ENCODE peak calls at places on chromosome 2, in six cellular contexts. T is GM23248, D is GM23338, O is A673, R is MM.1S, J is neural progenitor cell. S is an unnamed sample.

GRCh38 chr2:173210270-173211196 is 134.9 kb downstream of the MAP3K20 start:
- DNase-seq in T (peak; percentile 98), D (peak; percentile 89), O (peak; percentile 86), R (peak; percentile 58), J (peak; percentile 76), S (peak; percentile 52)

GRCh38 chr2:222176890-222177289 is 121.9 kb downstream of the PAX3 start:
- DNase-seq in T (no peak), D (peak; percentile 18), O (no peak), R (no peak), J (peak; percentile 84), S (no peak)

GRCh38 chr2:203811491-203812221 is 55.9 kb upstream of the CTLA4 start:
- DNase-seq in T (peak; percentile 95), D (no peak), O (peak; percentile 29), R (peak; percentile 62), J (no peak), S (no peak)

GRCh38 chr2:170073288-170073687 is 104.7 kb upstream of the MYO3B start:
- DNase-seq in T (peak; percentile 52), D (no peak), O (peak; percentile 63), R (no peak), J (no peak), S (no peak)

GRCh38 chr2:105671156-105671555 is 73.6 kb upstream of the NCK2 start:
- DNase-seq in T (peak; percentile 86), D (no peak), O (no peak), R (no peak), J (no peak), S (no peak)

GRCh38 chr2:20326163-20326780 is 24.4 kb downstream of the PUM2 start:
- DNase-seq in T (peak; percentile 79), D (peak; percentile 77), O (peak; percentile 68), R (peak; percentile 55), J (peak; percentile 57), S (no peak)

GRCh38 chr2:169644173-169644572 is 50.0 kb downstream of the CFAP210 start:
- DNase-seq in T (no peak), D (no peak), O (no peak), R (no peak), J (no peak), S (no peak)

GRCh38 chr2:160994141-160995002 is 165.9 kb upstream of the TANK start:
- DNase-seq in T (peak; percentile 96), D (peak; percentile 90), O (peak; percentile 89), R (peak; percentile 85), J (peak; percentile 80), S (peak; percentile 92)

GRCh38 chr2:221203138-221203537 is 369.0 kb downstream of the EPHA4 start:
- DNase-seq in T (no peak), D (no peak), O (no peak), R (peak; percentile 54), J (no peak), S (no peak)

GRCh38 chr2:122634261-122634660 is 878.8 kb downstream of the TSN start:
- DNase-seq in T (peak; percentile 91), D (no peak), O (peak; percentile 81), R (no peak), J (no peak), S (no peak)

GRCh38 chr2:202932425-202933138 is 20.5 kb downstream of the CARF start:
- DNase-seq in T (peak; percentile 84), D (no peak), O (no peak), R (no peak), J (no peak), S (no peak)

GRCh38 chr2:51813245-51813644 is 781.3 kb upstream of the NRXN1 start:
- DNase-seq in T (peak; percentile 71), D (no peak), O (no peak), R (no peak), J (no peak), S (no peak)

GRCh38 chr2:10912076-10912731 is 470 bp downstream of the KCNF1 start:
- DNase-seq in T (peak; percentile 42), D (peak; percentile 37), O (no peak), R (no peak), J (peak; percentile 35), S (no peak)

GRCh38 chr2:161586517-161587167 is 37.6 kb upstream of the SLC4A10 start:
- DNase-seq in T (peak; percentile 51), D (peak; percentile 63), O (peak; percentile 56), R (no peak), J (peak; percentile 29), S (peak; percentile 70)

GRCh38 chr2:84971799-84972790 is 1.1 kb downstream of the KCMF1 start:
- DNase-seq in T (peak; percentile 74), D (peak; percentile 48), O (peak; percentile 69), R (peak; percentile 61), J (peak; percentile 72), S (no peak)

GRCh38 chr2:127259355-127259754 is 34.6 kb downstream of the ERCC3 start:
- DNase-seq in T (no peak), D (no peak), O (no peak), R (no peak), J (no peak), S (no peak)

DNA sequence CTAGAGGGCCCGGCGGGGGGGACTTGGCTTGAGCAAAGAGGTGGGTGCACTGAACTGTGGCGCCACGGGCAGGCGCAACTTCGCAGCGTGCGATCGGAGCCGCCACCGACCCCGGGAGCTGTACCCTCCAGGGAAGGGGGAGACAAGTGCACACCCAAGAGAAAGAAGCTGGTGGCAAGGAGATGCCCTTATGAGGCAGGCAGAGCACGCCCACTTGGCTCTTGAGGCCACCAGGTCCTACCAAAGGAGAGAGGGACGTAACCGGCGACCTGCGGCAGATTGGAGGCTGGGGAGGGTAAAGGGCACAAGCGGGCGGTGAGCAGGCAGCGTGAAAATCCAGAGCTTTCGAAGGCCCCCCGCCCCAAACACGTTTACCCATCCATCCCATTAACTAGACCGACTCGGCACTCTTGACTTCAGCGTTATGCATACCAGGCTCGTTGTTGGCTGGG is 967 bp downstream of the DLX2 start:
- DNase-seq in T (peak; percentile 70), D (peak; percentile 70), O (peak; percentile 80), R (no peak), J (peak; percentile 51), S (no peak)
- TF ChIP-seq EZH2 in T (no peak), D (no peak), O (no peak), R (peak; percentile 32), J (peak; percentile 90), S (no peak)

DNA sequence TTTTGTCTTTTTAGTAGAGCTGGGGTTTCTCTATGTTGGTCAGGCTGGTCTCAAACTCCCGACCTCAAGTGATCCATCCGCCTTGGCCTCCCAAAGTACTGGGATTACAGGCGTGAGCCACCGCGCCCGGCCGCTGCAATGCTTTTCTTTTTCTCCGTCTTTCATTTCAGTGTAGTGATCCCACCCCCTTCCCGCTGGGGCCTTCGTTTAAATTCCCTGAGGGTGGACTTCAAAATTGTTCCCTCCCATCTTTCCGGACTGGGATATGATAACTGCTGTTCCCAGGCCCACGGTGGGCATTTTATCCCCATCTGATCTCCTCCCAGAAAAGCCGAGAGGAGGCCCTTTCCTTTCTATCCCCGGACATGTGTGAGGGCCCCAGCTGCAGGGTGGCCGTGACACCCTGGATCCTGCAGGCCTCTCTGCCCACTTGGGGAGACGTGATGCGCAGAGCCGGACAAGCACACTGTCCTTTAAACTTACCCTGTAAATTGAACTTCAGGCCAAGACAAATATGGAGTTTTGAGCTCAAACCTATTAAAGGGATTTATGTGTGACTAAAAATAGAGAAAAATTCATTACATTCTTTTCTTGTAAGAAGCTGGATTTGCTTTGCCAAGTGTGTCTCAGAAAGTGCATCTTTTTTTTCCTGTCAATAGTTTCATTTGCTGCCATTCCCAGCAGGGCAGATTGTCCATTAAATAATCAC is 54.5 kb upstream of the AFF3 start:
- DNase-seq in T (peak; percentile 36), D (no peak), O (no peak), R (no peak), J (no peak), S (no peak)
- H3K27ac ChIP-seq in T (peak overlapping the region; percentile 27), D (no peak overlapping the region), O (no peak overlapping the region), R (no peak overlapping the region), J (no peak overlapping the region), S (no peak overlapping the region)

GRCh38 chr2:101473581-101473910 is 1.4 kb downstream of the RFX8 start:
- DNase-seq in T (peak; percentile 70), D (no peak), O (no peak), R (no peak), J (no peak), S (no peak)

GRCh38 chr2:101473911-101474751 is 781 bp downstream of the RFX8 start:
- DNase-seq in T (peak; percentile 82), D (peak; percentile 80), O (no peak), R (no peak), J (peak; percentile 74), S (no peak)

GRCh38 chr2:101476605-101477208 is 1.8 kb upstream of the RFX8 start:
- DNase-seq in T (peak; percentile 48), D (no peak), O (no peak), R (no peak), J (no peak), S (no peak)

GRCh38 chr2:101478561-101479001 is 3.7 kb upstream of the RFX8 start:
- DNase-seq in T (peak; percentile 38), D (peak; percentile 46), O (no peak), R (no peak), J (no peak), S (no peak)

DNA sequence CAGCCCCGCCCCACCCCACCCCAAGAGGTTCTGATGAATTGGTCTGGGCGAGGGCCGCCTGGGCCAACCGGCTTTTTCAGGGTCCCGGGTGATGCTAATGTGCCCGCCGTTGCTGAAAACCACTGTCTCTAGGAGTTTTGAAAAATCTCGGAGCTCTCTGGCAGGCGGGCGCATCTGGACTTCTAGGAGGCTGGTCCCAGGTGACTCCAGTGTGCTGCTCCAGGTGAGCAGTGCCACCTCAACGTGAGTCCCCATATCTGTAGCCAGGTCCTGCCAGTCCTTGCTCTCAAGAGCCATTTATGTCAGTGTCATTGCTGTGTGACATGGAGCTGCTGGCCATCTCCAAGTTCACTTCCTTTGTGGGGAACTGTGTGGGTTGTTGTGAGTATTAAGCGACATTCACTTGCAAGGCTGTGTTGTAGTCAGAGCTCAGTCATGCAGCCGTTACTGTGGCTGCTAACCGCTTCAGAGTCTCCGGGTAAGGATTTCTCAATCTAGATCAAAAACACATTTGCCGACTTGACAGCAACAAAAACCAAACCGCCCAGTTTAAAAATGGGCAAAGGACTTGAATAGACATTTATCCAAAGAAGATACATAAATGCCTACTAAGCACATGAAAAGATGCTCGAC is at the start of gene RFX8:
- DNase-seq in T (peak; percentile 97), D (peak; percentile 51), O (no peak), R (no peak), J (no peak), S (no peak)
- TF ChIP-seq EZH2 in T (no peak), D (no peak), O (no peak), R (no peak), J (no peak), S (no peak)

GRCh38 chr2:130821867-130822266 is 14.8 kb upstream of the ARHGEF4 start:
- DNase-seq in T (no peak), D (no peak), O (no peak), R (no peak), J (no peak), S (no peak)

GRCh38 chr2:130814931-130815680 is 21.6 kb upstream of the ARHGEF4 start:
- DNase-seq in T (no peak), D (no peak), O (no peak), R (no peak), J (no peak), S (no peak)

GRCh38 chr2:130819915-130820861 is 16.5 kb upstream of the ARHGEF4 start:
- DNase-seq in T (peak; percentile 66), D (peak; percentile 52), O (no peak), R (no peak), J (peak; percentile 54), S (no peak)

GRCh38 chr2:130819226-130819914 is 17.3 kb upstream of the ARHGEF4 start:
- DNase-seq in T (no peak), D (no peak), O (no peak), R (no peak), J (peak; percentile 62), S (no peak)

DNA sequence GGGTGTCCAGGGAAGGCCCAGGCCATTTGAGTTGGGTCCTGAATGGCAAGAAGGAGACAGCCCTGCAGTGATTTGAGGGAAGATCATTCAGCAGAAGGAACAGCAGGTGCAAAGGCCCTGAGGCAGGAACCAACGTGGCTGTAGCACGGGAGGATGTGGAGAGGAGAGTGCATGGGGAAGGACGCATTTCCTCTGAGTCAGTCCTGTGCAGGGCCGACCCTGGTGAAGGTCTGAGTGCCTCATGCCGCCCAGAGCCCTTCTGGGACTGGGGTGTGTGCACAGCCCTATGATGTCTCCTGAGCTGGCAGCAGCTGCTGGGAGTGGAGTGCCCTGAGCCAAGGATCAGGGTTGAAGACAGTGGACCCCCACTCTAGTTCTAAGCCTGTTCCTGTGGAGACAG is 17.9 kb upstream of the ARHGEF4 start:
- DNase-seq in T (no peak), D (no peak), O (no peak), R (no peak), J (no peak), S (no peak)
- H3K27ac ChIP-seq in T (no peak overlapping the region), D (no peak overlapping the region), O (no peak overlapping the region), R (no peak overlapping the region), J (no peak overlapping the region), S (no peak overlapping the region)

S was measured in SK-N-MC.